ENCODE peak calls at places on chromosome 9, in five cellular contexts. Y is CD8-positive, alpha-beta T cell; M is AG04450; N is epithelial cell of esophagus; F is natural killer cell. U is an unnamed sample.

GRCh38 chr9:119086590-119086989 is 282.6 kb downstream of the BRINP1 start:
- DNase-seq in Y (no peak), M (no peak), N (no peak), F (no peak), U (no peak)

GRCh38 chr9:112719292-112719691 is 1.4 kb upstream of the INIP start:
- DNase-seq in M (no peak), F (no peak), N (no peak), Y (no peak), U (no peak)

GRCh38 chr9:89597711-89598707 is 6.8 kb upstream of the GADD45G start:
- DNase-seq in N (peak; percentile 62), F (no peak), Y (peak; percentile 50), M (peak; percentile 15), U (peak; percentile 65)

GRCh38 chr9:81686614-81687520 is 2.5 kb downstream of the TLE1 start:
- DNase-seq in M (peak; percentile 49), F (peak; percentile 53), Y (peak; percentile 35), N (peak; percentile 88), U (peak; percentile 84)

GRCh38 chr9:95048225-95049087 is 269.1 kb downstream of the FANCC start:
- DNase-seq in F (peak; percentile 30), M (no peak), Y (peak; percentile 43), N (peak; percentile 93), U (no peak)

GRCh38 chr9:108478871-108479332 is 376.9 kb downstream of the ACTL7B start:
- DNase-seq in M (peak; percentile 66), F (no peak), Y (no peak), N (peak; percentile 94), U (no peak)

GRCh38 chr9:80881946-80882345 is 807.4 kb downstream of the TLE1 start:
- DNase-seq in N (no peak), F (no peak), Y (no peak), M (no peak), U (no peak)

GRCh38 chr9:114470581-114470980 is 34.7 kb downstream of the WHRN start:
- DNase-seq in N (no peak), M (no peak), Y (no peak), F (no peak), U (no peak)

GRCh38 chr9:95506692-95507455 is 9.9 kb downstream of the PTCH1 start:
- DNase-seq in F (peak; percentile 43), M (no peak), Y (peak; percentile 49), N (peak; percentile 75), U (peak; percentile 76)

GRCh38 chr9:136936645-136937170 is 7.8 kb downstream of the FBXW5 start:
- DNase-seq in M (no peak), N (no peak), Y (no peak), F (no peak), U (no peak)
- TF ChIP-seq CTCF in M (no peak), N (no peak), Y (no peak), F (no peak), U (no peak)

GRCh38 chr9:134364391-134365114 is 38.3 kb downstream of the RXRA start:
- DNase-seq in N (no peak), F (no peak), M (no peak), Y (no peak), U (no peak)
- TF ChIP-seq CTCF in N (no peak), F (no peak), M (no peak), Y (no peak), U (no peak)

GRCh38 chr9:91361294-91362201 is at the start of gene AUH:
- DNase-seq in N (peak; percentile 82), F (peak; percentile 87), Y (peak; percentile 83), M (no peak), U (peak; percentile 92)
- TF ChIP-seq CTCF in N (no peak), F (no peak), Y (peak; percentile 25), M (no peak), U (peak; percentile 59)

GRCh38 chr9:126049896-126050604 is 276.6 kb upstream of the MVB12B start:
- DNase-seq in N (no peak), Y (no peak), F (no peak), M (no peak), U (no peak)
- TF ChIP-seq CTCF in N (no peak), Y (no peak), F (no peak), M (no peak), U (no peak)

GRCh38 chr9:129480227-129480626 is 140.7 kb downstream of the C9orf50 start:
- DNase-seq in Y (no peak), N (no peak), M (no peak), F (no peak), U (no peak)
- TF ChIP-seq CTCF in Y (no peak), N (no peak), M (no peak), F (no peak), U (no peak)

DNA sequence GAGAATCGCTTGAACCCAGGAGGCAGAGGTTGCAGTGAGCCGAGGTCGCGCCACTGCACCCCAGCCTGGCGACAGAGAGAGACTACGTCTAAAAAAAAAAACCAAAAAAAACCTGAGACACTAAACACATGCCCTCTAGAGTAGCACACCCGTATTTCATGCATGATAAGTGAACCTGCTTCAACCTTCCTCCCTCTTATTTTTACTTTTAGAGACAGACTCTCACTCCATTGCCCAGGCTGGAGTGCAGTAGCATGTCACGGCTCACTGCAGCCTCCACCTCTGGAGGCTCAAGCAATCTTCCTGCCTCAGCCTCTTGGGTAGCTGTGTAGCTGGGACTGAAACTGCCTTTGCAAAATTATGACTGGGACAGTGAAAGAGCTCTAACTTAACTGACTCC is 17.6 kb upstream of the NANS start:
- DNase-seq in M (no peak), N (no peak), Y (no peak), F (no peak), U (no peak)
- TF ChIP-seq CTCF in M (no peak), N (no peak), Y (no peak), F (no peak), U (no peak)

DNA sequence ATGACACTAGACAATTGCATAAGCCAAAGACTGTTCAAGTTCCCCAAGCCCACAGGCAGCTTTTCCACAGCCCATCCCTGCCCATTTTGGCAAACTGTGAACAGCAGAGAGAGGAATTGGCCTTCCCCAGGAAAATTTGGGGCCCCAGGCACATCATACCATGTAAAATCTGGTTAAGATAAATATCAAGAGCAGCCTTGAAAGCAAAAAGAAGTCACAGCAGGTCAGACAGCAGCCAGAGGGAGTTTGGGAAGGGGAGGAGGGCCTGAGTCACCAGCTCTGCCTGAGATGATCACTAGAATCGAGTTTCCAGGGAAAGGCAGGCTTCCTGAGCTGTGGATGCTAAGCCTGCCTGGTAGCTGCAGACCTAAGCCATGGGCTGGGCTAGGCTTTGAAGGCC is 179.2 kb downstream of the RFK start:
- DNase-seq in M (peak; percentile 66), F (no peak), N (peak; percentile 84), Y (no peak), U (no peak)
- TF ChIP-seq CTCF in M (peak; percentile 30), F (no peak), N (no peak), Y (no peak), U (no peak)